ENCODE peak calls at places on chromosomes 5 and 9, in ten cellular contexts. O is stomach, N is progenitor cell of endocrine pancreas, P is gastrocnemius medialis, U is omental fat pad, B is H9, E is heart right ventricle, I is psoas muscle, C is SK-N-SH, J is fibroblast of lung. Z is an unnamed sample.

GRCh38 chr5:43560128-43560527 is 3.3 kb upstream of the PAIP1 start:
- DNase-seq in I (no peak), N (no peak), B (no peak), E (no peak), U (no peak), C (no peak), J (peak; percentile 88), P (no peak), O (no peak), Z (no peak)

GRCh38 chr5:94174748-94175411 is 433.5 kb upstream of the POU5F2 start:
- DNase-seq in N (no peak), P (no peak), O (no peak), E (no peak), I (no peak), C (no peak), J (peak; percentile 63), U (no peak), B (no peak), Z (no peak)

GRCh38 chr5:100905259-100905914 is 2.3 kb upstream of the ST8SIA4 start:
- DNase-seq in E (no peak), N (no peak), O (no peak), P (no peak), B (no peak), J (no peak), U (no peak), I (no peak), C (no peak), Z (no peak)

GRCh38 chr5:74579215-74579614 is 61.3 kb downstream of the ENC1 start:
- DNase-seq in C (no peak), I (no peak), P (no peak), E (no peak), J (no peak), O (no peak), B (no peak), U (no peak), N (no peak), Z (no peak)

GRCh38 chr5:107669543-107670027 is 1.2 kb downstream of the EFNA5 start:
- DNase-seq in C (peak; percentile 65), P (no peak), O (peak; percentile 39), J (peak; percentile 45), E (peak; percentile 26), I (no peak), U (no peak), B (peak; percentile 55), N (peak; percentile 46), Z (peak; percentile 25)

GRCh38 chr5:146588806-146589355 is 72.9 kb upstream of the GPR151 start:
- DNase-seq in E (no peak), J (no peak), I (no peak), C (no peak), O (no peak), P (no peak), B (no peak), U (no peak), N (no peak), Z (no peak)

GRCh38 chr5:88671808-88672499 is 211.0 kb downstream of the MEF2C start:
- DNase-seq in J (no peak), B (peak; percentile 92), E (no peak), P (no peak), U (no peak), I (no peak), N (no peak), O (no peak), C (no peak), Z (no peak)

GRCh38 chr5:143582176-143582575 is 178.7 kb upstream of the NR3C1 start:
- DNase-seq in U (no peak), B (no peak), O (no peak), C (no peak), P (no peak), I (no peak), J (no peak), E (no peak), N (no peak), Z (no peak)

GRCh38 chr5:4758550-4758949 is 381.6 kb upstream of the ADAMTS16 start:
- DNase-seq in P (no peak), B (no peak), O (no peak), N (no peak), U (no peak), J (no peak), E (no peak), I (no peak), C (no peak), Z (no peak)

GRCh38 chr9:93697352-93698139 is 121.2 kb downstream of the PHF2 start:
- DNase-seq in O (no peak), J (no peak), U (no peak), P (no peak), B (peak; percentile 17), C (no peak), I (no peak), N (no peak), E (no peak), Z (no peak)

GRCh38 chr5:175883506-175883905 is 12.1 kb downstream of the CPLX2 start:
- DNase-seq in N (no peak), P (no peak), U (no peak), E (no peak), C (no peak), B (no peak), J (no peak), I (no peak), O (no peak), Z (no peak)

GRCh38 chr5:173397531-173397930 is 69.3 kb upstream of the STC2 start:
- DNase-seq in J (peak; percentile 27), I (no peak), P (no peak), E (no peak), C (no peak), O (no peak), U (no peak), B (no peak), N (no peak), Z (no peak)

GRCh38 chr5:173395257-173395932 is 67.2 kb upstream of the STC2 start:
- DNase-seq in C (no peak), N (no peak), P (no peak), B (peak; percentile 36), E (no peak), I (no peak), J (peak; percentile 49), U (no peak), O (no peak), Z (no peak)

GRCh38 chr5:173395933-173396308 is 67.7 kb upstream of the STC2 start:
- DNase-seq in N (no peak), P (no peak), O (no peak), J (no peak), C (no peak), I (no peak), E (no peak), U (no peak), B (no peak), Z (no peak)

GRCh38 chr5:173394701-173395100 is 66.5 kb upstream of the STC2 start:
- DNase-seq in J (no peak), C (no peak), E (no peak), B (no peak), N (no peak), I (no peak), U (no peak), O (no peak), P (no peak), Z (no peak)

DNA sequence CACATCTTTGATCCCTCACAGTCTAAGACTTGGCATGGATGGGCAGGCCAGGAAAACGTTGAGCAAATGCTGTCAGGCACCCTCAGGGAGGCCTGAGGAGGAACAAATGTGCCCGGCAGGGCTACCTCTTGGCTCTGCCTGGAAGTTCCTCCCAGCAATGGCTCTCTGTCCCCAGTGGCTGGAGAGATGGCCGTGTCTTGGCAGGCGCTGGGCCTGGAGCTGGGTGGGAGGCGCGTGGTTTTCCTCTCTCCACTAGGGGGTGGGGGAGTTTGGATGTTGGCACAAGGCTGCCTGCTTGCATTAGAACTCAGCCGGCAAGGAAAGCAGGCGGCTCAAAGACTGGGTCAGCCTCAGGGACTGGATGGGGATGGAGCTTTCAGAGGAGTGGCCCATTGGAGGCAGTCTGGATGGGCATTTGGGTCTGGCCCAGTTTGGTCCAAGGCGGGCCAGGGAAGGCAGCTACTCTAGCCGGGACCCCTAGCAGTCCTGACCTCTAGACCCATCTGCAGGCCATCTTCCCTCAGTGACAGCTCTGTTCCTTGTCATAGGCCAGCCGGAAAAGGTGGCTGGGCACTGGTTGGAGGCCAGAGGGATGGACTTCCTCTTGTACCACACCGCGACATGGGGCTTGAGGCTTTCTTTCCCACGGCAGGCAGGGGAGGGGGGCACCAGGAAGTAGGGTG is 68.2 kb upstream of the STC2 start:
- DNase-seq in U (no peak), I (peak; percentile 50), E (no peak), J (no peak), P (no peak), B (peak; percentile 76), O (no peak), N (no peak), C (peak; percentile 44), Z (no peak)
- TF ChIP-seq CTCF in U (no peak), I (no peak), E (no peak), J (peak; percentile 23), P (no peak), B (peak; percentile 66), O (no peak), N (peak; percentile 43), C (no peak), Z (no peak)

DNA sequence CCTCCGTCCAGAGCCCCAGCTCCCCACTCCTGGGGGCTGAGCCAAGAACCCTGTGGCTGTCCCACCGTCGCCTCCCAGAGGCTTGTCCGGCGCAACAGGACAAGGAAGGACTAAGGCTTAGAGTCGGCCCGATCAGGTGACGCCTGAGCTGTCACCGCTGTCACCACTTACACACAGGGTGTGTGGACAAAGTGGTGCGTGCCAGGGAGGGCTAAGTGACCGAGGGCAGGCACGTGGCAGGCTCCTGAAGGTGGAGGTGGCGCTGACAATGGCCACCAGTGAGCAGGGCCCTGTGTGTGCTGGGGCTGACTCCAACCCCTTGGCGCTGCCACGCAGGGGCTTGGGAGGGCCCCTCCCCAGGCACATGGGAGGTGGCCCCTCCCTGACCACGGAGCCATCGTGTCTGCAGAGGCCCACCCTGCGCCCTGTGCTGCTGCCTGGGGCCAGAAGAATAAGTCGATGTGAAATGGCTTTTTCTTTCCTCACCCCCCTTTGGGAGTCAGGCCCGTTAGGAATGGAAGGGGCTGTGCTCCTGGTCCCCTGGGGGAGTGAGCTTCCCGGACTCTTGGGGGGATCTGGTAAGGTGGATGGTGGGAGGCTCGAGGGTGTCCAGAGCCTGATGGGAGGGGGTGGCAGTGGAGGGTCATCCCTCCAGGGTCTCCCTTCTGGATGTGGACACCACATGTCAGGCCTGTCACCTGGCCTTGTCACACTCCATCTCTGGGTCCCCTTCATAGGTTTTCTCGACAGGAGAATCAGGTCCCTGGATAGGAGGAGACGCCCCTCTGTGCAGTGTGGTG is 2.6 kb upstream of the GPSM1 start:
- DNase-seq in N (no peak), J (no peak), I (no peak), P (no peak), C (peak; percentile 71), U (no peak), E (peak; percentile 50), O (peak; percentile 86), B (no peak), Z (no peak)
- TF ChIP-seq CTCF in N (peak; percentile 9), J (no peak), I (no peak), P (no peak), C (peak; percentile 18), U (no peak), E (peak; percentile 26), O (no peak), B (peak; percentile 33), Z (no peak)

GRCh38 chr5:57887851-57888621 is 405.4 kb upstream of the ACTBL2 start:
- DNase-seq in P (peak; percentile 13), I (no peak), J (peak; percentile 60), C (peak; percentile 61), E (peak; percentile 69), O (peak; percentile 34), N (peak; percentile 25), B (peak; percentile 53), U (no peak), Z (no peak)
- TF ChIP-seq CTCF in P (peak; percentile 31), I (peak; percentile 76), J (peak; percentile 53), C (peak; percentile 66), E (peak; percentile 82), O (peak; percentile 51), N (peak; percentile 65), B (peak; percentile 66), U (no peak), Z (peak; percentile 53)

GRCh38 chr9:75588808-75589207 is 301.7 kb upstream of the PCSK5 start:
- DNase-seq in U (no peak), B (no peak), P (no peak), I (no peak), C (peak; percentile 1), E (no peak), J (no peak), O (no peak), N (no peak), Z (no peak)
- TF ChIP-seq CTCF in U (no peak), B (peak; percentile 36), P (no peak), I (no peak), C (no peak), E (no peak), J (no peak), O (no peak), N (peak; percentile 50), Z (peak; percentile 8)